ENCODE peak calls at places on chromosomes 4 and X, in nine cellular contexts. N is HEK293T, U is aorta, D is fibroblast of the conjunctiva, V is sciatic nerve, J is NCI-H1436 treated with DMSO at 0.1 percent for 48 hours, A is Peyer's patch, P is T-cell, Y is tibial nerve. H is an unnamed sample.

GRCh38 chr4:143156853-143157252 is 27.9 kb upstream of the USP38 start:
- DNase-seq in N (no peak), U (no peak), D (no peak), V (no peak), J (no peak), A (no peak), P (no peak), Y (no peak), H (no peak)

GRCh38 chr4:77006753-77007355 is 57.3 kb downstream of the SEPTIN11 start:
- DNase-seq in N (no peak), U (no peak), D (no peak), V (no peak), J (no peak), A (no peak), P (no peak), Y (no peak), H (no peak)

GRCh38 chrX:68203656-68204055 is 229.6 kb downstream of the OPHN1 start:
- DNase-seq in N (no peak), U (no peak), D (no peak), V (no peak), J (no peak), A (no peak), P (no peak), Y (no peak), H (no peak)

GRCh38 chr4:167114416-167114971 is 119.8 kb downstream of the SPOCK3 start:
- DNase-seq in N (no peak), U (no peak), D (no peak), V (no peak), J (no peak), A (no peak), P (no peak), Y (no peak), H (no peak)

GRCh38 chrX:18887821-18888205 is 96.1 kb downstream of the PHKA2 start:
- DNase-seq in N (no peak), U (no peak), D (no peak), V (no peak), J (no peak), A (no peak), P (no peak), Y (no peak), H (no peak)

GRCh38 chr4:38188136-38188535 is 227.9 kb downstream of the PTTG2 start:
- DNase-seq in N (no peak), U (no peak), D (no peak), V (no peak), J (no peak), A (no peak), P (no peak), Y (no peak), H (no peak)

GRCh38 chrX:13491061-13491460 is 78.3 kb upstream of the EGFL6 start:
- DNase-seq in N (no peak), U (no peak), D (no peak), V (no peak), J (no peak), A (no peak), P (no peak), Y (no peak), H (no peak)

GRCh38 chr4:76301068-76301774 is 5.3 kb upstream of the STBD1 start:
- DNase-seq in N (peak; percentile 17), U (no peak), D (peak; percentile 35), V (no peak), J (no peak), A (no peak), P (no peak), Y (no peak), H (peak; percentile 79)

GRCh38 chr4:118889313-118889694 is 650 bp downstream of the SYNPO2 start:
- DNase-seq in N (no peak), U (no peak), D (no peak), V (no peak), J (no peak), A (no peak), P (no peak), Y (no peak), H (no peak)

GRCh38 chr4:4574792-4575191 is 32.9 kb upstream of the STX18 start:
- DNase-seq in N (no peak), U (no peak), D (peak; percentile 85), V (peak; percentile 82), J (no peak), A (peak; percentile 69), P (peak; percentile 10), Y (peak; percentile 73), H (no peak)

GRCh38 chr4:177484613-177485021 is 42.4 kb upstream of the AGA start:
- DNase-seq in N (no peak), U (no peak), D (peak; percentile 53), V (no peak), J (no peak), A (no peak), P (no peak), Y (no peak), H (no peak)

GRCh38 chrX:136106920-136107534 is 40.3 kb upstream of the FHL1 start:
- DNase-seq in N (no peak), U (no peak), D (no peak), V (no peak), J (no peak), A (no peak), P (no peak), Y (no peak), H (no peak)

GRCh38 chr4:168604496-168605373 is 107.9 kb downstream of the PALLD start:
- DNase-seq in N (peak; percentile 32), U (no peak), D (no peak), V (no peak), J (no peak), A (no peak), P (no peak), Y (no peak), H (no peak)

GRCh38 chrX:13506574-13506973 is 62.8 kb upstream of the EGFL6 start:
- DNase-seq in N (peak; percentile 59), U (peak; percentile 80), D (peak; percentile 30), V (peak; percentile 73), J (no peak), A (peak; percentile 46), P (peak; percentile 59), Y (no peak), H (peak; percentile 52)

GRCh38 chr4:103075435-103075893 is 1.1 kb downstream of the SLC9B2 start:
- DNase-seq in N (no peak), U (no peak), D (peak; percentile 32), V (no peak), J (no peak), A (no peak), P (no peak), Y (no peak), H (no peak)